ENCODE peak calls at places on chromosomes 5 and 9, in four cellular contexts. One of them, this sample, is unnamed.
A peak's percentile ranks its signal among the peaks of the same experiment; 100 is the strongest.

GRCh38 chr5:72767289-72768010 is 49.0 kb upstream of the TNPO1 start:
- DNase-seq in endodermal cell: peak; percentile 56
- DNase-seq in RWPE1: no peak
- DNase-seq in aorta: no peak
- DNase-seq in this sample: no peak

GRCh38 chr5:32193591-32193990 is 19.5 kb upstream of the GOLPH3 start:
- DNase-seq in endodermal cell: no peak
- DNase-seq in RWPE1: no peak
- DNase-seq in aorta: peak; percentile 94
- DNase-seq in this sample: peak; percentile 88

GRCh38 chr5:1550287-1551076 is 26.7 kb upstream of the LPCAT1 start:
- DNase-seq in endodermal cell: no peak
- DNase-seq in RWPE1: no peak
- DNase-seq in aorta: no peak
- DNase-seq in this sample: peak; percentile 34

GRCh38 chr9:117081641-117082317 is 333.1 kb downstream of the ASTN2 start:
- DNase-seq in endodermal cell: no peak
- DNase-seq in RWPE1: no peak
- DNase-seq in aorta: no peak
- DNase-seq in this sample: no peak

GRCh38 chr5:64612349-64612961 is 77.8 kb upstream of the SHISAL2B start:
- DNase-seq in endodermal cell: peak; percentile 81
- DNase-seq in RWPE1: peak; percentile 65
- DNase-seq in aorta: no peak
- DNase-seq in this sample: no peak

GRCh38 chr5:139058121-139058520 is 140.0 kb downstream of the SIL1 start:
- DNase-seq in endodermal cell: no peak
- DNase-seq in RWPE1: no peak
- DNase-seq in aorta: no peak
- DNase-seq in this sample: no peak

GRCh38 chr5:38719916-38720315 is 125.9 kb upstream of the OSMR start:
- DNase-seq in endodermal cell: no peak
- DNase-seq in RWPE1: peak; percentile 12
- DNase-seq in aorta: no peak
- DNase-seq in this sample: no peak

GRCh38 chr9:90659626-90660364 is 17.2 kb upstream of the DIRAS2 start:
- DNase-seq in endodermal cell: no peak
- DNase-seq in RWPE1: peak; percentile 41
- DNase-seq in aorta: no peak
- DNase-seq in this sample: no peak

GRCh38 chr5:128681764-128682664 is 144.0 kb upstream of the FBN2 start:
- DNase-seq in endodermal cell: peak; percentile 59
- DNase-seq in RWPE1: peak; percentile 37
- DNase-seq in aorta: no peak
- DNase-seq in this sample: no peak

GRCh38 chr5:56244676-56245075 is 11.5 kb upstream of the ANKRD55 start:
- DNase-seq in endodermal cell: no peak
- DNase-seq in RWPE1: no peak
- DNase-seq in aorta: no peak
- DNase-seq in this sample: no peak

GRCh38 chr5:152404494-152404893 is 585 bp downstream of the NMUR2 start:
- DNase-seq in endodermal cell: no peak
- DNase-seq in RWPE1: no peak
- DNase-seq in aorta: no peak
- DNase-seq in this sample: no peak

GRCh38 chr9:100575765-100576368 is 2.0 kb upstream of the CAVIN4 start:
- DNase-seq in endodermal cell: no peak
- DNase-seq in RWPE1: no peak
- DNase-seq in aorta: no peak
- DNase-seq in this sample: no peak
- H3K27ac ChIP-seq in endodermal cell: no peak overlapping the region
- H3K27ac ChIP-seq in RWPE1: no peak overlapping the region
- H3K27ac ChIP-seq in aorta: no peak overlapping the region
- H3K27ac ChIP-seq in this sample: no peak overlapping the region

DNA sequence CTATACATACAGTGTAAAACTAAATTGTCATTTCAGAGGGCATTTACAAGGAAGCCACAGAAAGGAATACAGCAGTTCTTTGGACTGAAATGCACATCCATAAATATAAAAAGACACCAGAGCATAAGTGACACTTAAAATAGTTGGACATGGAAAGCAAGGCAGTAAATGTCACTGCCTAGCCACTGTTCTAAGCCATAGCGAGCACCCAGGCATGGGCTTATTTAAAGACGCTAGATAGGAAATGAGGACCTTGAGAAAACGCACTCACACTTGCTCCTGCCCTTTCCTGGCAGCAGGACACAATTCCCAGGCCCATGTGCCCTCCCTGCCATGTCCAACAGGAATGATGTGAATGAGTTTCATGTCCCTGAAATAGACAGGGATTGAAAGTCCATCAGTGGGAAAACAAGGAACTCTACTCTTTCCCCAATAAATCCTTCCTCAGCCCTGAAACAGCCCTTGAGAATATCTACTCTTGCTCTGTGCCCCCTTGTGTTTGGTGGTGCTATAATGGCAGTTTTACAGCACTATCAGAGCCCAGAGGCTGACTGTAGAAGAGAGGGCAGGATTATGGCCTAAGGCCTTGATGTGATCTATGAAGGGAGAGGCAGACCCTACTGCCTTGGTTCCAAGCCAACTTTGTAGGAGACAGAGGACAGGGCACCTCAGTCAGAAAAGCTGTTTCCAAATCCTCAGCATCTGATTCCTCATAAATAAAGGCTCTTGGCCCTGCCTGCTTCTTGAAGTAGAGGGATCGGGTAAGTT is 182.9 kb downstream of the SAXO1 start:
- DNase-seq in endodermal cell: no peak
- DNase-seq in RWPE1: no peak
- DNase-seq in aorta: no peak
- DNase-seq in this sample: no peak
- H3K27ac ChIP-seq in endodermal cell: no peak overlapping the region
- H3K27ac ChIP-seq in RWPE1: no peak overlapping the region
- H3K27ac ChIP-seq in aorta: no peak overlapping the region
- H3K27ac ChIP-seq in this sample: peak overlapping the region; percentile 31

GRCh38 chr9:15885464-15885863 is 332.6 kb downstream of the CCDC171 start:
- DNase-seq in endodermal cell: no peak
- DNase-seq in RWPE1: no peak
- DNase-seq in aorta: no peak
- DNase-seq in this sample: no peak

GRCh38 chr9:15889555-15889954 is 336.7 kb downstream of the CCDC171 start:
- DNase-seq in endodermal cell: no peak
- DNase-seq in RWPE1: no peak
- DNase-seq in aorta: no peak
- DNase-seq in this sample: no peak
- H3K27ac ChIP-seq in endodermal cell: no peak overlapping the region
- H3K27ac ChIP-seq in RWPE1: no peak overlapping the region
- H3K27ac ChIP-seq in aorta: no peak overlapping the region
- H3K27ac ChIP-seq in this sample: no peak overlapping the region

GRCh38 chr5:62577488-62577887 is 1.1 kb upstream of the LRRC70 start:
- DNase-seq in endodermal cell: no peak
- DNase-seq in RWPE1: no peak
- DNase-seq in aorta: no peak
- DNase-seq in this sample: no peak
- H3K27ac ChIP-seq in endodermal cell: no peak overlapping the region
- H3K27ac ChIP-seq in RWPE1: no peak overlapping the region
- H3K27ac ChIP-seq in aorta: no peak overlapping the region
- H3K27ac ChIP-seq in this sample: no peak overlapping the region

GRCh38 chr5:108797396-108797795 is 49.7 kb downstream of the FER start:
- DNase-seq in endodermal cell: no peak
- DNase-seq in RWPE1: no peak
- DNase-seq in aorta: no peak
- DNase-seq in this sample: no peak

GRCh38 chr5:108801776-108802175 is 54.1 kb downstream of the FER start:
- DNase-seq in endodermal cell: no peak
- DNase-seq in RWPE1: peak; percentile 86
- DNase-seq in aorta: no peak
- DNase-seq in this sample: no peak

GRCh38 chr5:108798866-108799265 is 51.2 kb downstream of the FER start:
- DNase-seq in endodermal cell: no peak
- DNase-seq in RWPE1: no peak
- DNase-seq in aorta: no peak
- DNase-seq in this sample: no peak

GRCh38 chr5:108797986-108798385 is 50.3 kb downstream of the FER start:
- DNase-seq in endodermal cell: no peak
- DNase-seq in RWPE1: no peak
- DNase-seq in aorta: no peak
- DNase-seq in this sample: no peak

GRCh38 chr5:108801301-108801700 is 53.6 kb downstream of the FER start:
- DNase-seq in endodermal cell: no peak
- DNase-seq in RWPE1: no peak
- DNase-seq in aorta: no peak
- DNase-seq in this sample: no peak
- H3K27ac ChIP-seq in endodermal cell: no peak overlapping the region
- H3K27ac ChIP-seq in RWPE1: no peak overlapping the region
- H3K27ac ChIP-seq in aorta: no peak overlapping the region
- H3K27ac ChIP-seq in this sample: no peak overlapping the region

GRCh38 chr5:112957409-112957808 is 19.2 kb upstream of the DCP2 start:
- DNase-seq in endodermal cell: no peak
- DNase-seq in RWPE1: no peak
- DNase-seq in aorta: no peak
- DNase-seq in this sample: no peak

GRCh38 chr5:112956606-112957005 is 20.0 kb upstream of the DCP2 start:
- DNase-seq in endodermal cell: no peak
- DNase-seq in RWPE1: no peak
- DNase-seq in aorta: no peak
- DNase-seq in this sample: no peak

GRCh38 chr5:112957970-112958773 is 18.4 kb upstream of the DCP2 start:
- DNase-seq in endodermal cell: no peak
- DNase-seq in RWPE1: peak; percentile 97
- DNase-seq in aorta: peak; percentile 81
- DNase-seq in this sample: peak; percentile 85

GRCh38 chr5:112960316-112960715 is 16.3 kb upstream of the DCP2 start:
- DNase-seq in endodermal cell: no peak
- DNase-seq in RWPE1: no peak
- DNase-seq in aorta: no peak
- DNase-seq in this sample: no peak

GRCh38 chr5:112958774-112959088 is 17.9 kb upstream of the DCP2 start:
- DNase-seq in endodermal cell: no peak
- DNase-seq in RWPE1: no peak
- DNase-seq in aorta: no peak
- DNase-seq in this sample: no peak
- H3K27ac ChIP-seq in endodermal cell: no peak overlapping the region
- H3K27ac ChIP-seq in RWPE1: no peak overlapping the region
- H3K27ac ChIP-seq in aorta: no peak overlapping the region
- H3K27ac ChIP-seq in this sample: peak overlapping the region; percentile 25

GRCh38 chr5:177473461-177473991 is at the start of gene DBN1:
- DNase-seq in endodermal cell: peak; percentile 84
- DNase-seq in RWPE1: peak; percentile 82
- DNase-seq in aorta: no peak
- DNase-seq in this sample: peak; percentile 69

GRCh38 chr5:177471610-177472356 is 1.7 kb downstream of the DBN1 start:
- DNase-seq in endodermal cell: peak; percentile 60
- DNase-seq in RWPE1: no peak
- DNase-seq in aorta: no peak
- DNase-seq in this sample: no peak

GRCh38 chr5:177474094-177474493 is 660 bp upstream of the DBN1 start:
- DNase-seq in endodermal cell: peak; percentile 73
- DNase-seq in RWPE1: no peak
- DNase-seq in aorta: no peak
- DNase-seq in this sample: no peak

GRCh38 chr5:177470759-177471536 is 2.5 kb downstream of the DBN1 start:
- DNase-seq in endodermal cell: peak; percentile 67
- DNase-seq in RWPE1: no peak
- DNase-seq in aorta: no peak
- DNase-seq in this sample: no peak

GRCh38 chr5:177472460-177473441 is 683 bp downstream of the DBN1 start:
- DNase-seq in endodermal cell: peak; percentile 75
- DNase-seq in RWPE1: no peak
- DNase-seq in aorta: no peak
- DNase-seq in this sample: peak; percentile 59
- H3K27ac ChIP-seq in endodermal cell: peak overlapping the region; percentile 96
- H3K27ac ChIP-seq in RWPE1: peak overlapping the region; percentile 82
- H3K27ac ChIP-seq in aorta: no peak overlapping the region
- H3K27ac ChIP-seq in this sample: peak overlapping the region; percentile 86

GRCh38 chr9:110994771-110995241 is 43.5 kb downstream of the LPAR1 start:
- DNase-seq in endodermal cell: no peak
- DNase-seq in RWPE1: no peak
- DNase-seq in aorta: no peak
- DNase-seq in this sample: no peak
- H3K27ac ChIP-seq in endodermal cell: no peak overlapping the region
- H3K27ac ChIP-seq in RWPE1: no peak overlapping the region
- H3K27ac ChIP-seq in aorta: no peak overlapping the region
- H3K27ac ChIP-seq in this sample: no peak overlapping the region

GRCh38 chr5:172890659-172891058 is 56.6 kb downstream of the ERGIC1 start:
- DNase-seq in endodermal cell: no peak
- DNase-seq in RWPE1: no peak
- DNase-seq in aorta: no peak
- DNase-seq in this sample: no peak
- H3K27ac ChIP-seq in endodermal cell: no peak overlapping the region
- H3K27ac ChIP-seq in RWPE1: peak overlapping the region; percentile 45
- H3K27ac ChIP-seq in aorta: peak overlapping the region; percentile 93
- H3K27ac ChIP-seq in this sample: peak overlapping the region; percentile 90

GRCh38 chr5:159089675-159090074 is 10.0 kb downstream of the EBF1 start:
- DNase-seq in endodermal cell: no peak
- DNase-seq in RWPE1: no peak
- DNase-seq in aorta: no peak
- DNase-seq in this sample: no peak

GRCh38 chr5:159091051-159091450 is 8.7 kb downstream of the EBF1 start:
- DNase-seq in endodermal cell: no peak
- DNase-seq in RWPE1: no peak
- DNase-seq in aorta: no peak
- DNase-seq in this sample: no peak

GRCh38 chr5:159091596-159091995 is 8.1 kb downstream of the EBF1 start:
- DNase-seq in endodermal cell: no peak
- DNase-seq in RWPE1: no peak
- DNase-seq in aorta: no peak
- DNase-seq in this sample: no peak

GRCh38 chr5:159092288-159092687 is 7.4 kb downstream of the EBF1 start:
- DNase-seq in endodermal cell: no peak
- DNase-seq in RWPE1: no peak
- DNase-seq in aorta: no peak
- DNase-seq in this sample: no peak

DNA sequence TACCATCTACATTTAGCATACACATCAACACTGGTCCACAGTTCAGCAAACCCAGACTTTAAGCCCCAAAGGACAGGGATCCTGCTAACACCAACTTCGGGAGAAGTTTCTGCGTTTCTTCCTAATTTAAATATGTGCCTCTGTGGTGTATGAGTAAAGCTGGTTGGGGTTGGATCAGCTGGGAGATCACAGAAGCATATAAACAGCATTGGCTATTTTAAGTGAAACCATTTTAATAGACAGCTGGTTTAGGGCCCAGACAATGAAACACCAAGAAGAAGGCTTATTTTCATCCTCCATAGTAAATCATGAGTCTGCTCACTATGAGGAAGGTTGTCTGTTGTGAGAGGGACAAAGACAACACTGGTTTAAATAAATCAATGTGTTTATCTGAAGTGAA is 11.3 kb downstream of the EBF1 start:
- DNase-seq in endodermal cell: no peak
- DNase-seq in RWPE1: no peak
- DNase-seq in aorta: no peak
- DNase-seq in this sample: no peak
- H3K27ac ChIP-seq in endodermal cell: no peak overlapping the region
- H3K27ac ChIP-seq in RWPE1: no peak overlapping the region
- H3K27ac ChIP-seq in aorta: peak overlapping the region; percentile 21
- H3K27ac ChIP-seq in this sample: no peak overlapping the region

This sample was measured in heart left ventricle.